ENCODE peak calls at places on chromosomes 13 and 19, in five cellular contexts. A is GM12891, O is Panc1, T is transverse colon, W is sigmoid colon. H is an unnamed sample.

GRCh38 chr13:72808917-72809500 is 27.1 kb downstream of the PIBF1 start:
- DNase-seq in A (no peak), O (no peak), T (no peak), W (no peak), H (no peak)

GRCh38 chr13:23509781-23510543 is 60.2 kb upstream of the TNFRSF19 start:
- DNase-seq in A (no peak), O (no peak), T (no peak), W (no peak), H (no peak)

GRCh38 chr19:20038358-20039202 is 725 bp downstream of the ZNF682 start:
- DNase-seq in A (no peak), O (no peak), T (no peak), W (no peak), H (no peak)

GRCh38 chr13:42174344-42175162 is 97.4 kb upstream of the AKAP11 start:
- DNase-seq in A (no peak), O (no peak), T (no peak), W (no peak), H (no peak)

GRCh38 chr19:13001502-13002388 is 6.5 kb downstream of the NFIX start:
- DNase-seq in A (no peak), O (no peak), T (peak), W (peak), H (peak)

GRCh38 chr19:13846533-13847032 is 30.4 kb upstream of the NANOS3 start:
- DNase-seq in A (peak), O (no peak), T (peak), W (peak), H (peak)

GRCh38 chr19:43936219-43936618 is 1.1 kb upstream of the ZNF45 start:
- DNase-seq in A (no peak), O (no peak), T (no peak), W (no peak), H (no peak)

GRCh38 chr19:33686246-33686645 is 64.5 kb downstream of the CHST8 start:
- DNase-seq in A (no peak), O (no peak), T (no peak), W (no peak), H (no peak)

GRCh38 chr13:52924241-52925148 is 76.1 kb upstream of the PCDH8 start:
- DNase-seq in A (no peak), O (no peak), T (no peak), W (no peak), H (no peak)

GRCh38 chr19:46660601-46661019 is 372 bp downstream of the DACT3 start:
- DNase-seq in A (no peak), O (no peak), T (no peak), W (no peak), H (no peak)

GRCh38 chr13:31670831-31671617 is 68.3 kb upstream of the RXFP2 start:
- DNase-seq in A (no peak), O (no peak), T (no peak), W (no peak), H (no peak)

GRCh38 chr19:574658-575526 is 2.5 kb downstream of the BSG start:
- DNase-seq in A (no peak), O (no peak), T (no peak), W (no peak), H (peak)

GRCh38 chr13:73608731-73609485 is 525.3 kb downstream of the KLF12 start:
- DNase-seq in A (no peak), O (no peak), T (no peak), W (no peak), H (no peak)

GRCh38 chr13:111302045-111302722 is 18.3 kb upstream of the TEX29 start:
- DNase-seq in A (no peak), O (no peak), T (no peak), W (no peak), H (no peak)

GRCh38 chr13:113638806-113639205 is 19.2 kb downstream of the ATP4B start:
- DNase-seq in A (no peak), O (no peak), T (peak), W (peak), H (no peak)

GRCh38 chr19:49602806-49603205 is 11.8 kb downstream of the PRR12 start:
- DNase-seq in A (no peak), O (no peak), T (no peak), W (no peak), H (no peak)

GRCh38 chr13:46796515-46797467 is at the start of gene ESD:
- DNase-seq in A (peak), O (peak), T (peak), W (peak), H (peak)

GRCh38 chr19:31818740-31819228 is 469.5 kb upstream of the TSHZ3 start:
- DNase-seq in A (no peak), O (no peak), T (no peak), W (no peak), H (no peak)

GRCh38 chr13:33388254-33388998 is 102.9 kb upstream of the STARD13 start:
- DNase-seq in A (no peak), O (no peak), T (no peak), W (no peak), H (peak)

DNA sequence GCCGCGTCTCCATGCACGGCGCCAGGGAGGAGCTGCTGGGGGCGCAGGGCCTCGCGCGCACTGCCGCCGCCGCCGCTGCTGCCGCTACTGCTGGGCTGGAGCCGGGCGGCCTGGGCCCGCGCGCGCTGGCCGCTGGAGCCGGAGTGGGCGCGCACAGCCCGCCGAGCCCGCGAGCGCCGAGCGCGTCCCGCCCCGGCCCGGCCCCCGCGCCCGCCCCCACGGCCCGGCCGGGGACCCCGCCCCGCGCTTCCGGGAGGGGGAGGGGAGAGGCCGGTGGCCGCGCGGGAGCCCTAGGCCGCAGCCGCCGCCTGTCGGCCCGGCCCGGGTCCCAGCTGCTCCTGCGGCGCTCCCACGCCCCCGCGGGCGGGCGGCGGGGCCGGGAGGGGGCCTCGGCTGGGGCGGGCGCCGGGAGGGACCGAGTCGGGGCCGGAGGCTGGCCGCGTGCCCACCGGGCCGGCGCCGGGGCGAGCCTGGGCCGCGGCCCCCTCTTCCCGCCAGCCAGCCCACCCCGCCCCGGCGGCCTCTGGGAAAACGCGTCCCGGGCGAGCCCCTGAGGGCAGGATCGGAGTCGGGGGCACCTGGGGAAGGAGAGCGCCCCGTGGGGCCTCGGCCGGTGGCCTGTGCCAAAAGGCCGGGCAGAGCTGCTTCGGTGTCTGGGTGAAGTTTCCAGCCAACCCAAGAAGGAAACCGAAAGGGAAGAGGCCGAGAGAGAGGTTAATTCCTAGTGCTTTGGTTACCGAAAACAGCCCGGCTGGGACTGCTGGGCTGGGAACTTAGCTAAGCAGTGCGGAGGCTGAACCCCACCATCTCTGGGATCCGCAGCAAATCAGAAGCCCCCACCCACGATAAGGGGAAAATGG is at the start of gene STK24:
- DNase-seq in A (peak), O (no peak), T (peak), W (peak), H (peak)
- TF ChIP-seq POLR2AphosphoS5 in A (no peak), O (no peak), T (peak), W (peak), H (peak)

GRCh38 chr19:1775951-1776605 is 22.8 kb downstream of the ONECUT3 start:
- DNase-seq in A (no peak), O (no peak), T (no peak), W (no peak), H (no peak)
- TF ChIP-seq POLR2AphosphoS5 in A (no peak), O (no peak), T (no peak), W (no peak), H (no peak)

DNA sequence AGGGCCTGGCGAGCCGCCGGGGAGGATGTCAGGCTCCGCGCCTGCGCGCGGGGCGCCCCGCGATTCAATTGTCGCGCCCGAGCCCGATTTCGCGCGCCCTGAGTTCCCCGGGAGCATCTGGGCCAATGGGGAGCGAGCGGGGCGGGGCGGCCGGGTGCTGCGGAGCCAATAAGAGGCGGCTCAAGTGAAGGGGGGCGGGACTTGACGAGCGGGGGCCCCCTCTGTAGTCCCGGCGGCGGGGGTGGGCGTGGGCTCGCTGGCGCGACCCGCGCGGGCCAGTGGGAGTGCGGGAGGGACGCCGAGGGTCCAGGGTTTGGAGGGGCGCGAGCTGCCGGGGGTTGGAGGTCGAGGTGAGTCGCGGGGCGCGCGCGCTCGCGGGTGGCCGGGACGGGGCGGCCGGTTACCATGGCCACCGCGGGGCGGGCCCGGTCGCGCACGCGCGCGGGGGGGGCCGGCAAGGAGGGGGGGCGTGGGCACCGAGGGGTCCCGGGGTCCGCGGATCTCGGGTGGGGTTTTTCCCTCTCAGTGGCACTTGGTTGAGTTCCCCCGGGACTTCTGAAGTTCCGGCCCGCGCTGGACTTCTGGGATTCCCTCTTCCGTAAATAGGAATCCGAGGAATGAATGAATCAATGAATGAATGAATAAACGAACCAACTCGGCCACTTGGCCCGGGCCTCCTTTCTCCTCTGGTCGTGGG is 744 bp downstream of the UHRF1 start:
- DNase-seq in A (peak), O (no peak), T (peak), W (peak), H (peak)
- TF ChIP-seq POLR2AphosphoS5 in A (no peak), O (no peak), T (no peak), W (no peak), H (no peak)

GRCh38 chr19:37655689-37656491 is 625 bp upstream of the ZFP30 start:
- DNase-seq in A (peak), O (peak), T (peak), W (peak), H (peak)
- TF ChIP-seq POLR2AphosphoS5 in A (no peak), O (peak), T (no peak), W (peak), H (peak)

H was measured in stomach.